ENCODE peak calls at places on chromosome 2, in six cellular contexts. B is NCI-H510A; C is Peyer's patch; R is NCI-H1105; G is esophagus squamous epithelium; P is stimulated activated CD4-positive, alpha-beta T cell treated with anti-CD3 and anti-CD28 coated beads, TNF-alpha, amount 100 ng/mL, for 4 hours. O is an unnamed sample.
A peak's percentile ranks its signal among the peaks of the same experiment; 100 is the strongest.

GRCh38 chr2:223108376-223109100 is 56.5 kb downstream of the KCNE4 start:
- DNase-seq in B (no peak), C (no peak), R (no peak), G (no peak), P (no peak), O (no peak)

GRCh38 chr2:148177559-148177958 is 156.7 kb downstream of the MBD5 start:
- DNase-seq in B (no peak), C (no peak), R (peak; percentile 37), G (no peak), P (no peak), O (no peak)

GRCh38 chr2:20524412-20525040 is 77.7 kb downstream of the RHOB start:
- DNase-seq in B (no peak), C (no peak), R (no peak), G (no peak), P (no peak), O (no peak)

GRCh38 chr2:48120759-48121242 is 214.5 kb upstream of the FBXO11 start:
- DNase-seq in B (no peak), C (no peak), R (no peak), G (no peak), P (no peak), O (no peak)

GRCh38 chr2:27356056-27356381 is 545 bp downstream of the GTF3C2 start:
- DNase-seq in B (peak; percentile 53), C (peak; percentile 76), R (peak; percentile 15), G (no peak), P (no peak), O (peak; percentile 71)

GRCh38 chr2:227503433-227504406 is 31.8 kb downstream of the AGFG1 start:
- DNase-seq in B (no peak), C (no peak), R (no peak), G (no peak), P (no peak), O (peak; percentile 66)

GRCh38 chr2:233967163-233967562 is 50.0 kb downstream of the TRPM8 start:
- DNase-seq in B (no peak), C (no peak), R (no peak), G (no peak), P (no peak), O (no peak)

GRCh38 chr2:223062304-223062845 is 10.4 kb downstream of the KCNE4 start:
- DNase-seq in B (no peak), C (no peak), R (no peak), G (no peak), P (no peak), O (no peak)

GRCh38 chr2:180871649-180872048 is 108.8 kb upstream of the UBE2E3 start:
- DNase-seq in B (no peak), C (no peak), R (no peak), G (no peak), P (no peak), O (no peak)

GRCh38 chr2:200703132-200703925 is 108.4 kb upstream of the BZW1 start:
- DNase-seq in B (no peak), C (no peak), R (peak; percentile 5), G (no peak), P (no peak), O (no peak)

GRCh38 chr2:133884739-133885381 is 316.6 kb upstream of the NCKAP5 start:
- DNase-seq in B (no peak), C (no peak), R (no peak), G (no peak), P (no peak), O (no peak)

GRCh38 chr2:182170341-182170740 is 184.7 kb downstream of the PPP1R1C start:
- DNase-seq in B (no peak), C (no peak), R (no peak), G (no peak), P (no peak), O (no peak)

GRCh38 chr2:101188683-101189405 is 37.7 kb upstream of the TBC1D8 start:
- DNase-seq in B (no peak), C (no peak), R (no peak), G (no peak), P (no peak), O (no peak)

GRCh38 chr2:137050949-137051348 is 285.6 kb downstream of the THSD7B start:
- DNase-seq in B (no peak), C (no peak), R (no peak), G (no peak), P (no peak), O (no peak)

GRCh38 chr2:119826370-119826961 is 66.7 kb downstream of the PTPN4 start:
- DNase-seq in B (no peak), C (no peak), R (no peak), G (no peak), P (peak; percentile 10), O (no peak)

GRCh38 chr2:235966396-235966795 is 201.8 kb downstream of the GBX2 start:
- DNase-seq in B (no peak), C (no peak), R (no peak), G (no peak), P (no peak), O (no peak)

GRCh38 chr2:118784860-118785259 is 62.6 kb downstream of the EN1 start:
- DNase-seq in B (no peak), C (no peak), R (no peak), G (no peak), P (no peak), O (no peak)

GRCh38 chr2:10333247-10333613 is 30.5 kb downstream of the HPCAL1 start:
- DNase-seq in B (no peak), C (no peak), R (no peak), G (no peak), P (no peak), O (no peak)

GRCh38 chr2:217680376-217680775 is 322.4 kb downstream of the TNS1 start:
- DNase-seq in B (no peak), C (no peak), R (no peak), G (no peak), P (no peak), O (no peak)

GRCh38 chr2:202060218-202060617 is 12.8 kb upstream of the KIAA2012 start:
- DNase-seq in B (no peak), C (no peak), R (no peak), G (no peak), P (no peak), O (no peak)

GRCh38 chr2:85949280-85949679 is 60.5 kb upstream of the ST3GAL5 start:
- DNase-seq in B (no peak), C (no peak), R (no peak), G (no peak), P (no peak), O (peak; percentile 66)

GRCh38 chr2:44358498-44358897 is 2.8 kb downstream of the PREPL start:
- DNase-seq in B (peak; percentile 75), C (peak; percentile 52), R (peak; percentile 57), G (no peak), P (no peak), O (no peak)

GRCh38 chr2:95149397-95149984 is 10.2 kb downstream of the ZNF514 start:
- DNase-seq in B (no peak), C (no peak), R (no peak), G (no peak), P (no peak), O (no peak)

GRCh38 chr2:9280204-9280603 is 73.6 kb downstream of the ASAP2 start:
- DNase-seq in B (peak; percentile 15), C (no peak), R (peak; percentile 14), G (no peak), P (no peak), O (no peak)

GRCh38 chr2:237670641-237671040 is 43.3 kb downstream of the LRRFIP1 start:
- DNase-seq in B (no peak), C (no peak), R (no peak), G (no peak), P (no peak), O (no peak)

GRCh38 chr2:95042472-95043271 is 17.2 kb downstream of the MAL start:
- DNase-seq in B (no peak), C (peak; percentile 25), R (no peak), G (no peak), P (no peak), O (no peak)

GRCh38 chr2:24512404-24512803 is 21.4 kb downstream of the NCOA1 start:
- DNase-seq in B (no peak), C (no peak), R (no peak), G (no peak), P (no peak), O (no peak)

GRCh38 chr2:31401580-31401979 is 13.0 kb downstream of the XDH start:
- DNase-seq in B (no peak), C (no peak), R (no peak), G (no peak), P (no peak), O (no peak)

GRCh38 chr2:71943238-71944182 is 204.2 kb downstream of the CYP26B1 start:
- DNase-seq in B (no peak), C (no peak), R (no peak), G (no peak), P (no peak), O (no peak)

GRCh38 chr2:3597567-3597966 is 2.7 kb downstream of the COLEC11 start:
- DNase-seq in B (no peak), C (no peak), R (no peak), G (no peak), P (no peak), O (no peak)

GRCh38 chr2:162282765-162283425 is 35.6 kb downstream of the IFIH1 start:
- DNase-seq in B (no peak), C (no peak), R (no peak), G (no peak), P (no peak), O (no peak)

GRCh38 chr2:223952280-223952968 is 4.8 kb upstream of the MRPL44 start:
- DNase-seq in B (peak; percentile 57), C (no peak), R (no peak), G (no peak), P (no peak), O (no peak)

GRCh38 chr2:198698230-198698629 is 759.5 kb downstream of the SATB2 start:
- DNase-seq in B (no peak), C (no peak), R (no peak), G (no peak), P (no peak), O (no peak)

GRCh38 chr2:62727876-62728566 is 22.5 kb downstream of the EHBP1 start:
- DNase-seq in B (no peak), C (no peak), R (no peak), G (no peak), P (no peak), O (no peak)

GRCh38 chr2:156458229-156458584 is 22.0 kb downstream of the GPD2 start:
- DNase-seq in B (no peak), C (no peak), R (no peak), G (no peak), P (no peak), O (no peak)

GRCh38 chr2:66466435-66466834 is 31.5 kb downstream of the MEIS1 start:
- DNase-seq in B (no peak), C (no peak), R (no peak), G (no peak), P (no peak), O (peak; percentile 64)

GRCh38 chr2:170843656-170844055 is 27.0 kb downstream of the GAD1 start:
- DNase-seq in B (no peak), C (no peak), R (no peak), G (no peak), P (no peak), O (no peak)

GRCh38 chr2:54503192-54503591 is 47.1 kb downstream of the SPTBN1 start:
- DNase-seq in B (no peak), C (no peak), R (peak; percentile 2), G (no peak), P (no peak), O (no peak)

GRCh38 chr2:224870341-224870740 is 154.2 kb upstream of the CCDC195 start:
- DNase-seq in B (no peak), C (no peak), R (no peak), G (no peak), P (no peak), O (no peak)

O was measured in right lobe of liver.